ENCODE peak calls at places on chromosomes 2 and 18, in four cellular contexts. One of them, this sample, is unnamed.
A peak's percentile ranks its signal among the peaks of the same experiment; 100 is the strongest.

GRCh38 chr2:181742908-181743722 is 62.8 kb upstream of the NEUROD1 start:
- DNase-seq in kidney: no peak
- DNase-seq in mammary epithelial cell: peak; percentile 55
- DNase-seq in left lung: no peak
- DNase-seq in this sample: peak; percentile 69

GRCh38 chr2:179842498-179843153 is 18.8 kb downstream of the ZNF385B start:
- DNase-seq in kidney: no peak
- DNase-seq in mammary epithelial cell: no peak
- DNase-seq in left lung: no peak
- DNase-seq in this sample: no peak

GRCh38 chr2:31999438-31999837 is 11.4 kb downstream of the MEMO1 start:
- DNase-seq in kidney: no peak
- DNase-seq in mammary epithelial cell: no peak
- DNase-seq in left lung: no peak
- DNase-seq in this sample: no peak

GRCh38 chr2:9231291-9232165 is 24.9 kb downstream of the ASAP2 start:
- DNase-seq in kidney: peak; percentile 82
- DNase-seq in mammary epithelial cell: no peak
- DNase-seq in left lung: peak; percentile 77
- DNase-seq in this sample: peak; percentile 68

GRCh38 chr2:216696321-216696720 is 972 bp upstream of the IGFBP5 start:
- DNase-seq in kidney: no peak
- DNase-seq in mammary epithelial cell: no peak
- DNase-seq in left lung: no peak
- DNase-seq in this sample: no peak

GRCh38 chr2:20516646-20517341 is 69.9 kb downstream of the RHOB start:
- DNase-seq in kidney: peak; percentile 73
- DNase-seq in mammary epithelial cell: peak; percentile 59
- DNase-seq in left lung: no peak
- DNase-seq in this sample: no peak

GRCh38 chr2:239146011-239146641 is 254.7 kb downstream of the HDAC4 start:
- DNase-seq in kidney: peak; percentile 51
- DNase-seq in mammary epithelial cell: no peak
- DNase-seq in left lung: peak; percentile 68
- DNase-seq in this sample: no peak

GRCh38 chr2:231299267-231299666 is 96.2 kb upstream of the B3GNT7 start:
- DNase-seq in kidney: no peak
- DNase-seq in mammary epithelial cell: no peak
- DNase-seq in left lung: no peak
- DNase-seq in this sample: no peak

GRCh38 chr2:95273911-95274290 is 348 bp upstream of the PROM2 start:
- DNase-seq in kidney: no peak
- DNase-seq in mammary epithelial cell: peak; percentile 40
- DNase-seq in left lung: peak; percentile 38
- DNase-seq in this sample: no peak

GRCh38 chr18:66316708-66317107 is 287.2 kb downstream of the CDH19 start:
- DNase-seq in kidney: no peak
- DNase-seq in mammary epithelial cell: no peak
- DNase-seq in left lung: no peak
- DNase-seq in this sample: no peak

GRCh38 chr2:2191110-2191707 is 139.9 kb downstream of the MYT1L start:
- DNase-seq in kidney: no peak
- DNase-seq in mammary epithelial cell: no peak
- DNase-seq in left lung: no peak
- DNase-seq in this sample: no peak

GRCh38 chr2:111919794-111920608 is 21.6 kb downstream of the MERTK start:
- DNase-seq in kidney: peak; percentile 94
- DNase-seq in mammary epithelial cell: no peak
- DNase-seq in left lung: peak; percentile 87
- DNase-seq in this sample: no peak

GRCh38 chr2:234579231-234579962 is 82.5 kb upstream of the ARL4C start:
- DNase-seq in kidney: no peak
- DNase-seq in mammary epithelial cell: peak; percentile 13
- DNase-seq in left lung: no peak
- DNase-seq in this sample: no peak

GRCh38 chr2:85017436-85018048 is 46.6 kb downstream of the KCMF1 start:
- DNase-seq in kidney: no peak
- DNase-seq in mammary epithelial cell: no peak
- DNase-seq in left lung: no peak
- DNase-seq in this sample: no peak

GRCh38 chr2:152546230-152546837 is 170.9 kb downstream of the PRPF40A start:
- DNase-seq in kidney: no peak
- DNase-seq in mammary epithelial cell: no peak
- DNase-seq in left lung: no peak
- DNase-seq in this sample: no peak

GRCh38 chr2:109377976-109378375 is 235.8 kb downstream of the SEPTIN10 start:
- DNase-seq in kidney: peak; percentile 37
- DNase-seq in mammary epithelial cell: no peak
- DNase-seq in left lung: peak; percentile 32
- DNase-seq in this sample: no peak

GRCh38 chr2:120736955-120737801 is 1.5 kb downstream of the GLI2 start:
- DNase-seq in kidney: peak; percentile 90
- DNase-seq in mammary epithelial cell: peak; percentile 5
- DNase-seq in left lung: no peak
- DNase-seq in this sample: peak; percentile 18

GRCh38 chr18:23453657-23454011 is 547 bp downstream of the RIOK3 start:
- DNase-seq in kidney: no peak
- DNase-seq in mammary epithelial cell: peak; percentile 91
- DNase-seq in left lung: no peak
- DNase-seq in this sample: peak; percentile 74

GRCh38 chr2:26326514-26326913 is 19.4 kb upstream of the SELENOI start:
- DNase-seq in kidney: no peak
- DNase-seq in mammary epithelial cell: peak; percentile 40
- DNase-seq in left lung: no peak
- DNase-seq in this sample: no peak

GRCh38 chr18:52907942-52908341 is 567.9 kb downstream of the DCC start:
- DNase-seq in kidney: no peak
- DNase-seq in mammary epithelial cell: no peak
- DNase-seq in left lung: no peak
- DNase-seq in this sample: no peak

GRCh38 chr2:45841752-45842407 is 190.4 kb downstream of the PRKCE start:
- DNase-seq in kidney: no peak
- DNase-seq in mammary epithelial cell: no peak
- DNase-seq in left lung: no peak
- DNase-seq in this sample: no peak

GRCh38 chr18:25247725-25248124 is 104.2 kb downstream of the ZNF521 start:
- DNase-seq in kidney: no peak
- DNase-seq in mammary epithelial cell: no peak
- DNase-seq in left lung: no peak
- DNase-seq in this sample: no peak

GRCh38 chr2:56130463-56131070 is 53.2 kb upstream of the CCDC85A start:
- DNase-seq in kidney: no peak
- DNase-seq in mammary epithelial cell: peak; percentile 31
- DNase-seq in left lung: no peak
- DNase-seq in this sample: peak; percentile 61

GRCh38 chr2:156647377-156648010 is 211.3 kb downstream of the GPD2 start:
- DNase-seq in kidney: no peak
- DNase-seq in mammary epithelial cell: no peak
- DNase-seq in left lung: no peak
- DNase-seq in this sample: no peak

GRCh38 chr2:171066110-171066509 is 94.6 kb downstream of the TLK1 start:
- DNase-seq in kidney: no peak
- DNase-seq in mammary epithelial cell: no peak
- DNase-seq in left lung: no peak
- DNase-seq in this sample: no peak

GRCh38 chr2:61255580-61256437 is 93.8 kb downstream of the C2orf74 start:
- DNase-seq in kidney: no peak
- DNase-seq in mammary epithelial cell: peak; percentile 88
- DNase-seq in left lung: no peak
- DNase-seq in this sample: peak; percentile 64

GRCh38 chr18:38923136-38923535 is 1357.5 kb upstream of the CELF4 start:
- DNase-seq in kidney: no peak
- DNase-seq in mammary epithelial cell: no peak
- DNase-seq in left lung: no peak
- DNase-seq in this sample: no peak

GRCh38 chr2:74072542-74072941 is 75.2 kb downstream of the BOLA3 start:
- DNase-seq in kidney: no peak
- DNase-seq in mammary epithelial cell: no peak
- DNase-seq in left lung: no peak
- DNase-seq in this sample: peak; percentile 48

GRCh38 chr2:234459401-234460009 is 37.4 kb downstream of the ARL4C start:
- DNase-seq in kidney: no peak
- DNase-seq in mammary epithelial cell: no peak
- DNase-seq in left lung: no peak
- DNase-seq in this sample: no peak

GRCh38 chr2:9095690-9096089 is 92.2 kb upstream of the MBOAT2 start:
- DNase-seq in kidney: peak; percentile 91
- DNase-seq in mammary epithelial cell: no peak
- DNase-seq in left lung: peak; percentile 88
- DNase-seq in this sample: no peak

GRCh38 chr2:99420751-99421299 is 69.0 kb downstream of the REV1 start:
- DNase-seq in kidney: no peak
- DNase-seq in mammary epithelial cell: no peak
- DNase-seq in left lung: no peak
- DNase-seq in this sample: peak; percentile 10

GRCh38 chr18:3794537-3795348 is 344.8 kb downstream of the TGIF1 start:
- DNase-seq in kidney: no peak
- DNase-seq in mammary epithelial cell: peak; percentile 95
- DNase-seq in left lung: no peak
- DNase-seq in this sample: peak; percentile 90

GRCh38 chr2:85602476-85603234 is at the start of gene TMEM150A:
- DNase-seq in kidney: peak; percentile 98
- DNase-seq in mammary epithelial cell: peak; percentile 90
- DNase-seq in left lung: peak; percentile 99
- DNase-seq in this sample: peak; percentile 90

GRCh38 chr2:17515652-17516051 is 2.6 kb downstream of the RAD51AP2 start:
- DNase-seq in kidney: no peak
- DNase-seq in mammary epithelial cell: no peak
- DNase-seq in left lung: no peak
- DNase-seq in this sample: no peak

GRCh38 chr2:216702756-216703155 is 7.4 kb upstream of the IGFBP5 start:
- DNase-seq in kidney: no peak
- DNase-seq in mammary epithelial cell: no peak
- DNase-seq in left lung: no peak
- DNase-seq in this sample: no peak

GRCh38 chr2:219661197-219661954 is 33.9 kb downstream of the SLC4A3 start:
- DNase-seq in kidney: no peak
- DNase-seq in mammary epithelial cell: peak; percentile 89
- DNase-seq in left lung: no peak
- DNase-seq in this sample: no peak

GRCh38 chr18:75087119-75088020 is 121.6 kb downstream of the PTGR3 start:
- DNase-seq in kidney: no peak
- DNase-seq in mammary epithelial cell: no peak
- DNase-seq in left lung: no peak
- DNase-seq in this sample: no peak
- TF ChIP-seq CTCF in kidney: no peak
- TF ChIP-seq CTCF in mammary epithelial cell: no peak
- TF ChIP-seq CTCF in left lung: no peak
- TF ChIP-seq CTCF in this sample: no peak

GRCh38 chr18:59563386-59563785 is 133.8 kb downstream of the CCBE1 start:
- DNase-seq in kidney: no peak
- DNase-seq in mammary epithelial cell: no peak
- DNase-seq in left lung: no peak
- DNase-seq in this sample: no peak

GRCh38 chr18:59560556-59560955 is 136.7 kb downstream of the CCBE1 start:
- DNase-seq in kidney: no peak
- DNase-seq in mammary epithelial cell: no peak
- DNase-seq in left lung: no peak
- DNase-seq in this sample: no peak

GRCh38 chr18:59559528-59559927 is 137.7 kb downstream of the CCBE1 start:
- DNase-seq in kidney: no peak
- DNase-seq in mammary epithelial cell: no peak
- DNase-seq in left lung: no peak
- DNase-seq in this sample: no peak

GRCh38 chr18:59562751-59563150 is 134.5 kb downstream of the CCBE1 start:
- DNase-seq in kidney: no peak
- DNase-seq in mammary epithelial cell: no peak
- DNase-seq in left lung: no peak
- DNase-seq in this sample: no peak

DNA sequence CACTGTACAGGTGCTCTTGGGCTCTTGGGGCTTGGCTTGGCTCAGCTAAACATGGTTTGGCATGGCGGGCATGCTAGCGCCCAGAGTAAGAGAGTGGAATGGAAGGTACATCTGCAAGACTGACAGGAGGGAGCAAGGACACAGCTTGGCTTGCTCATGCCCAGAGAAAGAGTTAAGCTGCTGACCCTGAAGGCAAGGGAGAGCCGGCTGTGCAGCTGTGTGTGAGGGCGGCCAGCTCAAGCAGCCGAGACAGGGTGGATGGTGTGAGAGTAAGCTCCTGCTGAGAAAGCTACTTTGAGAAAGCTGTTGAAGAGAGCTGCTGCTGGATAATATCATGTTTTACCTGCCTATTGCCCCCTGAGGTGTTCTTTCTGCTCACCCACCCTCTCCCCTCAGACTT is 135.6 kb downstream of the CCBE1 start:
- DNase-seq in kidney: no peak
- DNase-seq in mammary epithelial cell: no peak
- DNase-seq in left lung: no peak
- DNase-seq in this sample: no peak
- TF ChIP-seq CTCF in kidney: no peak
- TF ChIP-seq CTCF in mammary epithelial cell: no peak
- TF ChIP-seq CTCF in left lung: no peak
- TF ChIP-seq CTCF in this sample: no peak

DNA sequence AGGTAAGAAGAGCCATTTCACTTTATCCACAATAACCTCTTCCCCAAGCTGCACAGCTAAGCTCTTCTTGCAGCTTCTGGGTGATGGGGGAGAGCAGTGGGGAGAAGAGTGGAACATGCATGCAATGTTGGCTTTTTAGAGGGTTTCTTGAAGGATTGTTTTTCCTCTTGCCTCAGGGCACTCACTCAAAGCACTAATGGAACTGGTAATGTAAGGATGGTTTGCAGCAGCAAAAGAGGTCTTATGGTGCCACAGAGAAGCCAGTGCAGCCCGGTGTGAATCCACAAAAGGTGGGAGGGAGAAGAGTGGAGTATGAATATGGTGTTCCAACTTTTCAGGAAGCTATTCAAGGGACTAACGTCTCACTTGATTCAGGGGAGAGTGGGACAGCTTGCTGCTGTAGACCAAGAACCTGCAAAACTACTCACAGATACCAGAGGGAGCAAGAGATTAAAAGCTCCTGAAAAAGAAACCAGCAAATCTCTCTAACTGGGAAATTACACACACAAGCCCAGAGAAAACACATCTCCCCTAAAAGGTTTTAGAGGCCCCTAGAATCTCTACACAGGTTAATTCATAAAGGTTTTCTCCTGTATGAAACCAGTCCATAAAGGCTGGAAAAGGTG is 116.4 kb downstream of the CHN1 start:
- DNase-seq in kidney: no peak
- DNase-seq in mammary epithelial cell: no peak
- DNase-seq in left lung: no peak
- DNase-seq in this sample: no peak
- TF ChIP-seq CTCF in kidney: no peak
- TF ChIP-seq CTCF in mammary epithelial cell: no peak
- TF ChIP-seq CTCF in left lung: no peak
- TF ChIP-seq CTCF in this sample: no peak

DNA sequence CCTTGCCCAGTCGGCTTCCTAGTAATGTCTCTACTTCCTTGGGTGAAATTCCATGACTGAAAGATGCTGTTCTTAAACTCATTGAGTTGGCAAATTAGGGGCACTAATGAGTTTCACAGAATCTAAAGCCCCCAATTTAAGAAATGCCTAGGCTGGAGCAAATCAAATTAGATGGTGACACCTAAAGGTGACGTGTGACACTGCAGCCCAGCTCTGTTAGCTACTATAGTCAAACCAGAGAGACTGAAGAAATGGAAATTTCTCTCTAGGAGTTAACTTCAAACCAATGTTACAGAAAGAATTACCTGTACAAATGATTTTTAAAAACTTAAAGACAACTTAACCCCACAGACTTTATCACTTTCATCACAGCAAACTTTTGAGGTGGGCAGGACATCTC is 37.2 kb downstream of the LCT start:
- DNase-seq in kidney: no peak
- DNase-seq in mammary epithelial cell: no peak
- DNase-seq in left lung: no peak
- DNase-seq in this sample: no peak
- TF ChIP-seq CTCF in kidney: no peak
- TF ChIP-seq CTCF in mammary epithelial cell: no peak
- TF ChIP-seq CTCF in left lung: no peak
- TF ChIP-seq CTCF in this sample: no peak

This sample was measured in MCF 10A.